ENCODE peak calls at places on chromosomes 2 and 18, in four cellular contexts. M, G, C and F are unnamed samples. For H3K36me3, the result is how much of the 10 kb centered on the place peaks cover.

GRCh38 chr18:33594799-33595198 is 16.8 kb downstream of the ASXL3 start:
- DNase-seq in C (no peak), M (no peak), G (no peak), F (no peak)

GRCh38 chr2:11256166-11256565 is 88.3 kb downstream of the ROCK2 start:
- DNase-seq in C (no peak), G (no peak), M (no peak), F (no peak)

GRCh38 chr2:144943986-144944385 is 424.1 kb upstream of the ZEB2 start:
- DNase-seq in M (no peak), G (peak), C (no peak), F (no peak)

GRCh38 chr18:76889086-76889699 is 66.8 kb downstream of the ZNF236 start:
- DNase-seq in M (no peak), C (peak), G (no peak), F (no peak)

GRCh38 chr2:23900927-23901322 is 26.0 kb downstream of the ATAD2B start:
- DNase-seq in G (peak), M (no peak), C (no peak), F (peak)

GRCh38 chr2:24024018-24024417 is 14.1 kb downstream of the MFSD2B start:
- DNase-seq in G (no peak), C (peak), M (no peak), F (no peak)

GRCh38 chr2:124254621-124255020 is 229.5 kb downstream of the CNTNAP5 start:
- DNase-seq in C (no peak), G (no peak), M (no peak), F (no peak)

GRCh38 chr2:202432776-202433175 is 56.6 kb downstream of the BMPR2 start:
- DNase-seq in C (no peak), M (no peak), G (no peak), F (no peak)

GRCh38 chr2:96867756-96868554 is 1.9 kb downstream of the SEMA4C start:
- DNase-seq in G (peak), M (no peak), C (no peak), F (no peak)

GRCh38 chr2:105510761-105511669 is 112.2 kb upstream of the FHL2 start:
- DNase-seq in M (no peak), G (peak), C (no peak), F (peak)

GRCh38 chr2:14572588-14573089 is 59.9 kb upstream of the LRATD1 start:
- DNase-seq in C (no peak), G (no peak), M (no peak), F (no peak)

GRCh38 chr18:46497129-46497528 is 159.9 kb downstream of the LOXHD1 start:
- DNase-seq in C (peak), G (peak), M (no peak), F (no peak)

GRCh38 chr2:121613774-121614173 is 35.5 kb downstream of the CLASP1 start:
- DNase-seq in M (no peak), G (peak), C (no peak), F (no peak)

GRCh38 chr2:168660859-168661258 is 141.6 kb upstream of the NOSTRIN start:
- DNase-seq in M (peak), C (peak), G (no peak), F (no peak)

GRCh38 chr2:25197336-25198208 is 29.2 kb upstream of the POMC start:
- DNase-seq in M (peak), C (no peak), G (no peak), F (no peak)

DNA sequence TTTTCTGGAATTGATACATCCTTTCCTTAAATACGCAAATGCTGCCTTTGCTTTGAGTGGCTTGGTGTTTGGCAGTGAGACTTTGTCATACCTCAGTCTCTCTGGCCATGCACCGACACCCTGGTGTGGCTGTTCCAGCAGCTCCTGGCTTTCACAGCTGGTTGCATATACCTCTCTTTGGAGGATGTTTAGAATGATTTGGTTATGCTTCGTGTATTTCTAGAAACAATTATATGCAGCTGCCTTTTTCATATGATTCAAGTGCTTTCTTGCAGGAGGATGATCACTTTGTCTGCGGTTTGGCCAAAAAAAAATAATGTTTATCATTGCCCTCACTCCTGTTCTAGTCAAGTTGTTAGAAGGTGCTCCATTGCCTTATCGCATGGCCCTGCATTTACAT is 95.0 kb upstream of the EML6 start:
- DNase-seq in M (no peak), G (no peak), C (no peak), F (no peak)
- H3K27ac ChIP-seq in M (no peak), G (no peak), C (no peak), F (no peak)

DNA sequence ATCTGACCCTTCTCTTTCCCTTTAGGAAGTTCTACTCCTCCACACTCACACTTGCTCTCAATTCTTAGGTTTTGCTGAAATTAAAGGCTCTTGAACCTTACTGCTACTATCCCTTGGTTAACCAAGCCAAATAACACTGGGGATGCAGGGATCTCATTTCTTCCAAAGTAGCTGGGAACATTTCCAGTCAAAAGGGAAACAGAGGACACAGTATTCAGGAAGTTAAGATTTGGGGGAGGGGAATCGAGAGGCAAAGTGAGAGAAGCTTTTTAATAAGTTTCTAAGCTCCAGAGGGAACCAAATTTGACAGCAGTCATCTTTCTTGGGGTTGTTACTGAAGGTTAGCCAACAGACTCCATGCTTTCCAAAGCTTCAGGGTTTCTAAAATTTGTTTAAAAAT is 6.2 kb downstream of the SEPTIN2 start:
- DNase-seq in C (no peak), M (no peak), G (no peak), F (no peak)
- H3K36me3 ChIP-seq in C (under half), M (under half), G (under half), F (under half)

DNA sequence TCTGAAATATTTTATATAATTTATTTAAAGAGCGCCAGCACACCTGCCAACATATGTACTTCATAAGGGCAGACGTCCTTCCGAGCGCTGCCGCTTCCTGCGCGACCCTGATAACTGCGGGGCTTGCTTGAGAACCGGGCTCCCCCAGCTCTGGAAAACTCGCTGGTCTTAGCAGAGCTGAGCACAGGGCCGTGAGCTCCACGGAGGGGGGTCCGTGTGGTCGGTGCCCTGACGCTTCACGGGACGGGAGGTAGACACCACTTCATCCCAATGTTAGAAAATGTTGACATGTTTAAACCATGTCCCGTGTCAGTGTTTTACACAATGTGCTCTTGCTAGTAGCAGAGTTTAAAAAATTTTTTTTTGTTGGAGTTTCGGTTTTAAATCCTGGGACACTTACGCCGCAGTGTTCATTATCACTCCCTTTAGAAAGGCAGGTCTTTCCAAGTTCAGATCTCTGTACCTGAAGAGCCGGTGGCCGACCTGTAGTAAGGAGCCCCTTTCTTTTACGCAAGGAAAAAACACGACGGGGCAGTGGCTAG is 1.6 kb downstream of the NFATC1 start:
- DNase-seq in C (no peak), M (no peak), G (no peak), F (no peak)
- H3K4me3 ChIP-seq in C (no peak), M (no peak), G (no peak), F (no peak)

GRCh38 chr2:19843992-19844515 is 57.7 kb downstream of the TTC32 start:
- DNase-seq in C (no peak), M (no peak), G (no peak), F (no peak)
- H3K27ac ChIP-seq in C (no peak), M (no peak), G (no peak), F (no peak)

DNA sequence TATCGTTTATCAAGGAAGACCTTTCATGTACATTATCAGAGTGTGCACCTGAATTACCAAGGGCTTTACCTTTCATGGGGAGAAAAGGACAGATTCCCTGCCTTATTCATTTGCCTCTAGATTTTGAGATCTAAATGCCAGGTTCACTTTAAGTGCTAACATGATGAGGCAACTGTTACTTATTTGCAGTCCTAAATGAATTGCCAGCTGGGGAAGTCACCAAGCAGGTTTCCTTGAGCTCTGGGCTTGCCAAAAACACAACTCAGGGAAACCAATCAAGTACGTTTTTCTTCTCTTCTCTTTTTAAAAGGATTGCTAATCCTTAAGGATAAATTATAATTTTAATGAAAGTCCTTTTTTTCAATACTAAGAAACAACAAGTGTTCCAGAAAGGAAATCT is 70.6 kb downstream of the RTN4 start:
- DNase-seq in C (no peak), G (peak), M (no peak), F (peak)
- H3K36me3 ChIP-seq in C (under half), G (under half), M (half or more), F (under half)